ENCODE peak calls at places on chromosomes 6 and 20, in six cellular contexts. F is colonic mucosa, C is astrocyte of the cerebellum, L is GM13976, M is AG04450, S is Calu3. U is an unnamed sample.

GRCh38 chr6:102793752-102794151 is 1400.2 kb downstream of the GRIK2 start:
- DNase-seq in F (no peak), M (no peak), C (no peak), L (no peak), S (no peak), U (no peak)

GRCh38 chr6:128601060-128601459 is 80.7 kb upstream of the PTPRK start:
- DNase-seq in M (no peak), S (no peak), L (no peak), C (peak), F (no peak), U (no peak)

GRCh38 chr20:50982372-50982771 is 23.8 kb downstream of the MOCS3 start:
- DNase-seq in L (no peak), S (peak), C (no peak), F (peak), M (no peak), U (no peak)

GRCh38 chr6:37054171-37054570 is 48.7 kb downstream of the FGD2 start:
- DNase-seq in F (no peak), S (no peak), C (no peak), L (no peak), M (no peak), U (no peak)

GRCh38 chr20:31670371-31671228 is 32.9 kb downstream of the COX4I2 start:
- DNase-seq in S (no peak), L (no peak), C (no peak), F (peak), M (no peak), U (no peak)

GRCh38 chr6:41813469-41813868 is 26.0 kb downstream of the TOMM6 start:
- DNase-seq in F (no peak), M (no peak), C (no peak), L (no peak), S (no peak), U (no peak)

GRCh38 chr20:62358171-62358719 is 8.9 kb downstream of the LAMA5 start:
- DNase-seq in S (peak), C (no peak), F (no peak), M (no peak), L (no peak), U (no peak)

GRCh38 chr20:40251284-40251932 is 437.6 kb downstream of the MAFB start:
- DNase-seq in L (peak), M (no peak), F (peak), C (no peak), S (peak), U (peak)

GRCh38 chr6:7051780-7052440 is 55.9 kb upstream of the RREB1 start:
- DNase-seq in L (peak), F (peak), M (no peak), S (peak), C (no peak), U (peak)

GRCh38 chr6:70894001-70894400 is 62.9 kb downstream of the B3GAT2 start:
- DNase-seq in F (no peak), C (no peak), L (no peak), S (no peak), M (no peak), U (no peak)

GRCh38 chr20:62500237-62500864 is 24.6 kb upstream of the GATA5 start:
- DNase-seq in M (no peak), L (peak), S (peak), F (peak), C (no peak), U (peak)

GRCh38 chr6:126550323-126550722 is 210.4 kb downstream of the CENPW start:
- DNase-seq in F (no peak), C (no peak), M (no peak), L (no peak), S (no peak), U (no peak)

GRCh38 chr6:7684076-7684475 is 41.8 kb upstream of the BMP6 start:
- DNase-seq in F (no peak), L (no peak), M (no peak), S (no peak), C (no peak), U (no peak)

GRCh38 chr6:157813191-157813590 is 9.9 kb upstream of the SNX9 start:
- DNase-seq in C (no peak), F (peak), S (no peak), L (no peak), M (no peak), U (no peak)

GRCh38 chr6:12163149-12163548 is 127.0 kb upstream of the EDN1 start:
- DNase-seq in M (no peak), L (peak), F (no peak), C (no peak), S (no peak), U (peak)

GRCh38 chr6:15184441-15184861 is 61.4 kb upstream of the JARID2 start:
- DNase-seq in L (peak), M (no peak), C (no peak), S (no peak), F (no peak), U (peak)

GRCh38 chr6:5287205-5287965 is 26.1 kb downstream of the FARS2 start:
- DNase-seq in C (peak), L (no peak), S (no peak), M (peak), F (no peak), U (no peak)

GRCh38 chr6:107490568-107491058 is 696 bp downstream of the SOBP start:
- DNase-seq in F (no peak), L (no peak), M (no peak), S (no peak), C (no peak), U (peak)

GRCh38 chr20:43973231-43973630 is 58.6 kb downstream of the TOX2 start:
- DNase-seq in S (no peak), C (no peak), L (no peak), F (no peak), M (no peak), U (no peak)

GRCh38 chr20:24778585-24779031 is 170.5 kb upstream of the CST7 start:
- DNase-seq in C (no peak), F (no peak), M (no peak), S (no peak), L (no peak), U (no peak)

GRCh38 chr6:154932562-154933027 is 62.5 kb upstream of the TIAM2 start:
- DNase-seq in M (peak), S (no peak), F (no peak), L (no peak), C (peak), U (no peak)

GRCh38 chr6:43181942-43182860 is at the start of gene CUL9:
- DNase-seq in M (no peak), F (peak), S (peak), L (peak), C (no peak), U (peak)

GRCh38 chr20:44083220-44083933 is 103.6 kb downstream of the JPH2 start:
- DNase-seq in M (no peak), L (no peak), S (peak), F (no peak), C (peak), U (no peak)

GRCh38 chr6:52541135-52541534 is 35.7 kb downstream of the TRAM2 start:
- DNase-seq in C (no peak), S (no peak), F (no peak), L (no peak), M (no peak), U (no peak)

GRCh38 chr20:35237486-35237885 is 11.0 kb downstream of the MMP24 start:
- DNase-seq in S (no peak), M (no peak), F (no peak), L (no peak), C (no peak), U (no peak)

GRCh38 chr20:45111799-45112471 is 3.0 kb downstream of the WFDC5 start:
- DNase-seq in S (peak), M (no peak), F (no peak), L (no peak), C (no peak), U (no peak)

GRCh38 chr20:36386236-36386635 is 80.1 kb downstream of the DLGAP4 start:
- DNase-seq in C (no peak), F (no peak), L (no peak), M (no peak), S (no peak), U (no peak)

GRCh38 chr20:36385503-36385902 is 79.4 kb downstream of the DLGAP4 start:
- DNase-seq in C (no peak), L (no peak), M (no peak), S (no peak), F (no peak), U (no peak)

GRCh38 chr20:36378686-36379085 is 72.5 kb downstream of the DLGAP4 start:
- DNase-seq in S (no peak), L (no peak), M (no peak), F (no peak), C (no peak), U (no peak)

GRCh38 chr20:36384022-36384619 is 78.0 kb downstream of the DLGAP4 start:
- DNase-seq in S (peak), F (peak), C (no peak), M (no peak), L (peak), U (peak)
- TF ChIP-seq CTCF in S (no peak), F (no peak), C (peak), M (peak), L (no peak), U (no peak)

GRCh38 chr20:58702859-58703648 is 10.5 kb downstream of the NPEPL1 start:
- DNase-seq in S (no peak), C (no peak), F (no peak), M (no peak), L (no peak), U (no peak)
- TF ChIP-seq CTCF in S (peak), C (peak), F (no peak), M (peak), L (no peak), U (no peak)

GRCh38 chr6:73606428-73606827 is 47.4 kb downstream of the SLC17A5 start:
- DNase-seq in F (no peak), C (no peak), L (no peak), M (no peak), S (peak), U (no peak)
- TF ChIP-seq CTCF in F (no peak), C (no peak), L (no peak), M (no peak), S (no peak), U (no peak)

DNA sequence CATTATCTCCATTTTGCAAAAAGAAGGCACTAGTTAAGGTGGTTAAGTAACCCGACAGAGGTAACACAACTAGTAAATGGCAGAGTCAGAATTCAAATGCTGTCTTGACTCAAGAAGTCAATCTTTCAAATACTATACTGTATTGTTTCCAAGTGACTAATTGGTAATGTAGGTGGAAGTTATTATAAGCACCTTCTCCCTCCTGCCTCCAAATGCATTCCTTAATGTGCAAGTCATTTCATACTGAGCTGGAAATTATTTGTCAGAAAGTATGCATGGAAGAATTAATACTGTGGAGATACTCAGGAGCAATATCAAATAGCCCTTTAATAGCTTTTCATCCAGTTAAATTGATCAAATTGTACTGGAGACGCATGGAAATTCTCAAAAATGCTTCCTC is 579.0 kb downstream of the DOK5 start:
- DNase-seq in M (no peak), L (no peak), F (no peak), S (no peak), C (no peak), U (no peak)
- TF ChIP-seq CTCF in M (no peak), L (no peak), F (no peak), S (no peak), C (no peak), U (no peak)

GRCh38 chr20:5072756-5073153 is 47.0 kb downstream of the PCNA start:
- DNase-seq in M (no peak), F (no peak), S (no peak), L (no peak), C (no peak), U (no peak)
- TF ChIP-seq CTCF in M (no peak), F (no peak), S (no peak), L (no peak), C (no peak), U (no peak)

GRCh38 chr6:164927288-164928040 is 381.9 kb downstream of the C6orf118 start:
- DNase-seq in F (peak), C (peak), S (peak), M (no peak), L (peak), U (peak)
- TF ChIP-seq CTCF in F (peak), C (peak), S (peak), M (peak), L (peak), U (peak)

DNA sequence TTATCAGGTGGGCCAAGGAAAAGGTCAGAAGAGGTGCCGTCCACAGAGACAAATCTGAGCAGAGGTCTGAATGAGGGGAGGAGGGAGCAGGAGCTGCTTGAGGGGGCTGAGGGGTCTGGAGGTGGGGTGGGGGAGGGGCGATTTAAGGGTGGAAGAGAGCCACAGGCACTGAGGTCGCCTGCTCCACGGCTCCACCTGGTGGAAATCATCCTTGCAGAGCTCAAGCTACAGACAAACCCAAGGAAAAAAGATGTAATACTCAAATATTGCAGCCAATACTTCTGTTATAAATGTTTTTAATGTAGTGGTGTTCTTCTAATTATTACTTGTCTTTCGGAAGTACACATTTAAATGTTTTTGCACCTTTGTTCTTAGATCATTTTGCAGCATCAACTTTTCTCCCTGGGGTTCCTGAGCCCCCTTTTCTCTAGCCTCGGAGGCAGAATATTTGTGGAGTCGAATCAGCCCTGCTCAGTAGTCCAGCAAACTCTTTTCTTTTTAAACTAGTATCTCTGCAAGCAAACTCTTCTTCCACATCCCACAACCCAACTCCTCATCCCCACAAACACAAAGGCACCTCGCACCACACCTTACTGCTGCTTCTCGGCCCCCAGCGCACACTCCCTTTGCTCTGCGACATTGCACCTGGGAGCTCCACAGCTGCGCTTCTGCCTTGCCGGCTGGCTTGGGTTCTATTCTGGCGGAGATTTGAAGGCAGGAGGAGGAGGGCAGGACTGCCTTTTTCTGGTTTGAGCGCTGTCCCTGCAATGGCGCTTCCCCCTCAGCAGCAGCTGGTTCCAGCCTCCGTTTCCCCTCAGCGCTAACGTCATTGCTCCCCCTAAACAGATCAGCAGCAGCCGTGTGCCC is 51.0 kb upstream of the TFAP2A start:
- DNase-seq in S (peak), C (peak), F (peak), L (peak), M (no peak), U (peak)
- TF ChIP-seq CTCF in S (no peak), C (peak), F (no peak), L (peak), M (peak), U (peak)

GRCh38 chr6:169250660-169251059 is 3.0 kb downstream of the THBS2 start:
- DNase-seq in L (no peak), S (peak), M (peak), C (no peak), F (no peak), U (no peak)
- TF ChIP-seq CTCF in L (no peak), S (no peak), M (no peak), C (no peak), F (no peak), U (no peak)

GRCh38 chr6:113997106-113997505 is 26.2 kb upstream of the HDAC2 start:
- DNase-seq in M (peak), L (no peak), C (peak), S (no peak), F (no peak), U (no peak)

GRCh38 chr6:113998811-113999210 is 27.9 kb upstream of the HDAC2 start:
- DNase-seq in F (no peak), C (no peak), M (no peak), L (no peak), S (no peak), U (no peak)

GRCh38 chr6:113999284-113999683 is 28.3 kb upstream of the HDAC2 start:
- DNase-seq in M (no peak), C (no peak), F (no peak), S (no peak), L (no peak), U (no peak)

GRCh38 chr6:113994934-113995342 is 24.0 kb upstream of the HDAC2 start:
- DNase-seq in C (peak), L (peak), S (peak), F (peak), M (peak), U (peak)

DNA sequence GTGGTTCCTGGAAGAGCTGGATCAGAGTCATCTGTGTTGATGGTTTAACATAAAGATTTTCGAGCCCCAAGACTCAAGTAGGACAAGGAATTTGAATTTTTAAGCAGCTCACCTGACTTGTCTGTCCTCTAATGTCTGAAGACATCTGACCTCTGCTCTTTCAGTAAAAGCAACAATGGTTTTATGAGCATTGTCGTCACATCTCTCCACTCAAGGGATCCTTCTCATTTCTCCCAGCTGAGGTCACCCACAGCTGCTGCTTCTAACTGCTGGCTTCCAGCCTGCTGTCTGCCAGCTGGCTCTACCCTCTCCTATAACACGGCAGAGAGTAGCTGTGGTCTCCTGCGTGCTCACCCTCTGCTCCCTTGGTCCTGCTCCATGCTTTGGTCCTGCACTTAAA is 24.7 kb upstream of the HDAC2 start:
- DNase-seq in F (peak), M (peak), C (peak), S (no peak), L (no peak), U (no peak)
- TF ChIP-seq CTCF in F (no peak), M (no peak), C (no peak), S (no peak), L (no peak), U (no peak)

DNA sequence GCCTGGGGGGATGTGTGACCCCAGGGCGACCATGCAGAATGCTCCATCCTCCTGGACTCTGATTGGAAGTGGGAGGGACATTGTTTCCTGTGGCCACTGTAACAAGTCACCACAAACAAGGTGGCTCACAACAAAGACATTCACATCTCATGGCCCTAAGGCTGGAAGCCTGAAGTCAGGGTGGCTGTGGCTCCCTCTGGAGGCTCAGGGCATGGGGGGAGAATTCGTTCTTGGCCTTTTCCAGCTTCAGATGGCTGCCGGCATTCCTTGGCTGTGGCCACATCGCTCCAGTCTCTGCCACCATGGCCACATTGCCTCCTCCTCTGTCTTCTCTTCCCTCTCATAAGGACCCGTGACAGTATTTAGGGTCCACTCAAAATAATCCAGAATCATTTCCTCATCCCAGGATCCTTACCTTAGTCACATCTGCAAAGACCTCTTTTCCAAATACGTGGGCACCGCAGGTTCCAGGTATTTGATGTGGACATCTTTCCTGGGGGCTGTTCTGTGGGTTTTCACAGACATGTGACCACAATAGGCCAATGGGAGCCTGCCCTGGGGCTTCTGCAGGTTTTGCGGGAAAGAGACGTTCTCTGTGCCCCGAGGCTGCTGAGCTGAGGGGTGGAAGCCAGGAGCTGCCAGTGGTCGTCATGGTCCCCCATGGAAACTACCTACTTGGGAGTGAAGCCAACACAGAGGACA is 249.3 kb downstream of the PREX1 start:
- DNase-seq in M (no peak), C (no peak), L (no peak), S (peak), F (no peak), U (no peak)
- TF ChIP-seq CTCF in M (no peak), C (no peak), L (no peak), S (no peak), F (no peak), U (peak)

U was measured in GM10248.